ENCODE peak calls at places on chromosomes 11 and 22, in ten cellular contexts. A, M, J, D, W, V, X, Z, O and Q are unnamed samples.

GRCh38 chr11:70026012-70026411 is 52.1 kb upstream of the ANO1 start:
- DNase-seq in A (no peak), M (no peak), J (no peak), D (no peak), W (no peak), V (no peak), X (no peak), Z (no peak), O (no peak), Q (peak)

GRCh38 chr11:109970516-109971183 is 122.5 kb upstream of the ZC3H12C start:
- DNase-seq in A (no peak), M (no peak), J (no peak), D (no peak), W (no peak), V (no peak), X (no peak), Z (no peak), O (no peak), Q (no peak)

GRCh38 chr22:22168190-22168940 is 76.2 kb upstream of the VPREB1 start:
- DNase-seq in A (peak), M (no peak), J (no peak), D (no peak), W (peak), V (no peak), X (no peak), Z (peak), O (peak), Q (no peak)

GRCh38 chr11:46296520-46297448 is 19.3 kb downstream of the CREB3L1 start:
- DNase-seq in A (no peak), M (peak), J (peak), D (peak), W (no peak), V (peak), X (no peak), Z (peak), O (no peak), Q (no peak)

GRCh38 chr11:113014262-113014661 is 53.0 kb downstream of the NCAM1 start:
- DNase-seq in A (no peak), M (no peak), J (peak), D (no peak), W (no peak), V (peak), X (no peak), Z (no peak), O (no peak), Q (no peak)

GRCh38 chr11:60870276-60870675 is 2.9 kb downstream of the ZP1 start:
- DNase-seq in A (no peak), M (no peak), J (no peak), D (peak), W (no peak), V (peak), X (no peak), Z (no peak), O (peak), Q (peak)

GRCh38 chr22:47691152-47691895 is 928.9 kb downstream of the TBC1D22A start:
- DNase-seq in A (no peak), M (no peak), J (no peak), D (no peak), W (no peak), V (no peak), X (no peak), Z (no peak), O (no peak), Q (peak)

GRCh38 chr11:122020902-122021301 is 95.1 kb downstream of the BLID start:
- DNase-seq in A (peak), M (no peak), J (peak), D (no peak), W (no peak), V (no peak), X (no peak), Z (no peak), O (no peak), Q (no peak)

GRCh38 chr11:130166457-130166784 is 6.8 kb downstream of the ST14 start:
- DNase-seq in A (peak), M (peak), J (no peak), D (no peak), W (peak), V (no peak), X (no peak), Z (peak), O (peak), Q (no peak)

GRCh38 chr11:133995066-133995465 is 38.3 kb upstream of the IGSF9B start:
- DNase-seq in A (no peak), M (no peak), J (no peak), D (no peak), W (no peak), V (no peak), X (no peak), Z (no peak), O (no peak), Q (no peak)

GRCh38 chr11:63017306-63017974 is 1.8 kb upstream of the SLC22A8 start:
- DNase-seq in A (no peak), M (no peak), J (no peak), D (no peak), W (no peak), V (peak), X (no peak), Z (no peak), O (no peak), Q (no peak)

GRCh38 chr11:129322941-129323340 is 52.7 kb upstream of the BARX2 start:
- DNase-seq in A (no peak), M (no peak), J (no peak), D (no peak), W (no peak), V (no peak), X (no peak), Z (no peak), O (no peak), Q (no peak)

GRCh38 chr11:65916391-65916790 is 2.5 kb downstream of the C11orf68 start:
- DNase-seq in A (no peak), M (no peak), J (no peak), D (no peak), W (no peak), V (no peak), X (no peak), Z (no peak), O (no peak), Q (no peak)

GRCh38 chr11:58580311-58580710 is 1.4 kb downstream of the ZFP91 start:
- DNase-seq in A (no peak), M (no peak), J (no peak), D (no peak), W (no peak), V (no peak), X (no peak), Z (no peak), O (no peak), Q (no peak)

GRCh38 chr22:29205598-29206371 is at the start of gene EMID1:
- DNase-seq in A (peak), M (peak), J (peak), D (peak), W (no peak), V (peak), X (no peak), Z (peak), O (peak), Q (no peak)

GRCh38 chr11:2572491-2573239 is 127.1 kb downstream of the KCNQ1OT1 start:
- DNase-seq in A (no peak), M (peak), J (no peak), D (peak), W (no peak), V (no peak), X (no peak), Z (no peak), O (no peak), Q (peak)

DNA sequence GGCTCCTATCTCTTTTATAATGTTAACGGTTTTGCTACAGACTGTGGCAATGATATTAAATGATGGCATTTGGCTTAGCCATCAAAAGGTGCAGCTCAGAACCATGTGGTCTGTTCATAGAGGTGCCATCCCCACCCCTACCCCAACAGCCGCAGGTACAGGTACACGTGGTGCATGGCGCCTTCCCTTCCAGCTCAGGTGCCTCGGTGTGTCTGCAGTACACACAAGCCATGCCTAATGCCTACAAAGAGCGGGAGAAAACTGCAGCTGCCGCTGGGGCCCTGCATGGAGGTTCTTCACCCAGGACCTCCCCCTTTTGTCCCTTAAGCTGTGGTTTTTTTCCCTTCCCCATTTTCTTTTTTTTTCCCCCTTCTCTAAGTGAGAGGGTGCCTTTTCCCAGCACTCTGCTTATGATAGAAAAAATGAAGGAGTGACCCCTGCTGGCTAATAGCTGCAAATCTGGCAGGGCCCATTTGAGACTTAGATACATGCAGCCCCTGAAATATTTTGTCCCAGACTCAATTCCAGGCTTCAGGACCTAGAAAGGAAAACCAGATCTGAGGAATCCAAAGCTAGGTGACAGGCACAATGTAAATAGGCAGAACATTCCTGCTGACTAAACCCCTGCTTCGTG is 6.5 kb downstream of the OR52M1 start:
- DNase-seq in A (peak), M (no peak), J (no peak), D (no peak), W (no peak), V (no peak), X (no peak), Z (peak), O (no peak), Q (no peak)
- TF ChIP-seq CTCF in A (peak), M (no peak), J (no peak), D (no peak), W (peak), V (no peak), X (no peak), Z (no peak), O (no peak), Q (no peak)

GRCh38 chr11:64525711-64526110 is 65.3 kb upstream of the SLC22A12 start:
- DNase-seq in A (no peak), M (no peak), J (no peak), D (no peak), W (no peak), V (no peak), X (no peak), Z (no peak), O (no peak), Q (no peak)
- TF ChIP-seq POLR2A in A (no peak), M (no peak), J (no peak), D (no peak), W (no peak), V (no peak), X (no peak), Z (no peak), O (no peak), Q (no peak)

GRCh38 chr11:90639687-90640086 is 416.8 kb upstream of the CHORDC1 start:
- DNase-seq in A (peak), M (no peak), J (no peak), D (no peak), W (no peak), V (no peak), X (no peak), Z (no peak), O (no peak), Q (no peak)
- H3K4me3 ChIP-seq in A (no peak), M (no peak), J (no peak), D (no peak), W (no peak), V (no peak), X (no peak), Z (no peak), O (no peak), Q (no peak)

DNA sequence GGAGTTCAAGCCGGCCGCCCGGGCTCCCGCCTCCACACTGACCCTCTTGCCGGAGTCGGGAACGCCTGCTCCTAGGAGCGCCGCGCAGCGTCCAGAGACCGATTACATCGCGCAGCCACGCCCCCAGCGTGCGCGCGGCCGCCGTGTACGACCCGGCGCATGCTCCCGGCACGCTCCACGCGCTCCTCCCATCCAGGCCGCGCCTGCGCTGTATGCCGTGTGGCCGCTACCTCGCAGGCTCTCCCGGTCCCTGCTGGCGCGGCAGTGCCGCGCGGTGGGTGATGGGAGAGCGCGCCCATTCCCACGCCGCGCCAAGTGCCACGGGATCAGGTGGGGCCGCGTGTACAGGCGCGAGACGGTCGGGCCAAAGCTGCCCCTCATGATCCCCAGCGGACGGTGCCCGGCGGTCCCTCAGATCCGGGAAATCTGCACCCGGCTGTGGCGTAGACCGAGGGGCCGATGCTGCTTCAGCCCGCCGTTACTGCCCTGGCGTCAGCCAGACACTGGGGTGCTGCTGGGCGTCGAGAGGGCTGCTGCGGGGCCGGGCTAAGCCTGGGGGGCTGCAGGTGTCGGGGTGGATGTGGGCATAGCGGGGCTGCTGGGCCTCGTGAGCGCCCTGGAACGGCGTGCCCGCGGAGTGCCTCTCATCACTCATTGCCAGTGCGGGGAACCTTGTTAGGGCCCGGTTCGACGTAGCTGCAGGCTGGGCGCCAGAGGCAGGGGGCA is at the start of the genes GNB1L and RTL10:
- DNase-seq in A (peak), M (peak), J (peak), D (peak), W (peak), V (peak), X (peak), Z (peak), O (peak), Q (peak)
- TF ChIP-seq CTCF in A (no peak), M (no peak), J (no peak), D (peak), W (no peak), V (no peak), X (no peak), Z (peak), O (no peak), Q (no peak)

GRCh38 chr22:33850724-33851123 is 69.6 kb downstream of the LARGE1 start:
- DNase-seq in A (no peak), M (no peak), J (no peak), D (no peak), W (no peak), V (no peak), X (no peak), Z (no peak), O (no peak), Q (no peak)
- TF ChIP-seq POLR2A in A (no peak), M (no peak), J (no peak), D (no peak), W (no peak), V (no peak), X (no peak), Z (no peak), O (no peak), Q (no peak)

DNA sequence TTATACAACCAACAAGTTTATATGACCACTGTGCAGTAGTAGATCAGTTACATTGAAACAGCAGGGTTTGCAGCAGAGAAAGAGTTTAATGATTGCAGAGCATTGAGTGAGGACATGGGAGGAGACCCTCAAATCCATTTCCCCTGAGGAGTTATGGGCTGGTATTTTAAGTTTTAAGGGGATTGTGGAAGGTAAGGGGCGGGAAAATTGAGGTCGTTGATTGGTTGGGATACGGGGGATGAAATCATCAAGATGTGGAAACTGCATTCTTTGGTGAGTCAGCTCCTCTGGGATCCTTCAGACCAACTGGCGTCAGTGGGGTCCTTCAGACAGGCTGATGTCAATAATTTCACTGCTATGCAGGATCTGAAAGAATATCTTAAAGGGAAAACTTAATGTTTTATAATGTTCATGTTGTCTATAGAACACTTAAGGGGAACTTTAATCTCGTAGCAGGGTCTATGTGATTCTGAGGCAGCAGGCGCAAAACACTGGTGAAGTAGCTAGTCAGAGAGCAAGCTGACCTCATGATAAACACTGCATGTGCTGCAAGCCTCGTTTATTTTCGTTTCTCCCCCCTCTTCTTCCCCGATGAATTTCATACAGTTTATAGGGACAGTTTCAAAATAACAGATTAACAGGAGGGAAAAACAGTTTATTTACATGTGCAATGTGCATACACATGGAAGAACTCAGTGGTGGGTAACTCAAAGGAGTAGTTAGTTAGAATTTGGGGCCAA is 17.4 kb upstream of the BACE1-AS start:
- DNase-seq in A (peak), M (peak), J (no peak), D (no peak), W (no peak), V (no peak), X (no peak), Z (peak), O (no peak), Q (no peak)
- H3K4me3 ChIP-seq in A (no peak), M (no peak), J (no peak), D (no peak), W (no peak), V (no peak), X (no peak), Z (no peak), O (no peak), Q (no peak)

GRCh38 chr11:391117-392017 is 2.6 kb upstream of the PKP3 start:
- DNase-seq in A (no peak), M (no peak), J (no peak), D (no peak), W (no peak), V (no peak), X (no peak), Z (no peak), O (no peak), Q (no peak)

GRCh38 chr11:387193-387793 is 6.7 kb upstream of the PKP3 start:
- DNase-seq in A (no peak), M (no peak), J (no peak), D (no peak), W (no peak), V (no peak), X (no peak), Z (no peak), O (no peak), Q (no peak)

GRCh38 chr11:393219-394033 is 583 bp upstream of the PKP3 start:
- DNase-seq in A (peak), M (peak), J (no peak), D (no peak), W (peak), V (no peak), X (no peak), Z (peak), O (peak), Q (no peak)

GRCh38 chr11:392102-392777 is 1.8 kb upstream of the PKP3 start:
- DNase-seq in A (no peak), M (no peak), J (no peak), D (no peak), W (no peak), V (no peak), X (no peak), Z (no peak), O (no peak), Q (no peak)

DNA sequence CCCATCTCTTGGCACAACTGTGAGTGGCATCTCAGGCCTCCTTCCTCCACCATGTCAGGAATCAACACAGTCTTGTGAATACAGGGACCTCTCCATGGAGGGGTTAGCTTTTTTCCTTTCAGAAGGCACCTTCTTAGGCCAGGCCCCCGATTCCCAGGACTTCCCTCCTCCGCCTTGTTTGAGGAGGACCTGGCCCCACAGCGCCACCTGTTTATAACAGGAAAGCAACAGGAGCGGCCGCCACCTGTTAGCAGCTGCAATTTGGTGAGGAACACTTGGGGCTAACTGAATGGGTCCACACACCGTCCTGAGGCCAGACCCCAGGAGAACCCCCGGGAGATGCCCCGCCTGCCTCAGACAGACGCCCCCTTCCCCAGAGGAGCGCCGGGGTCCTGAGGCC is 3.8 kb upstream of the PKP3 start:
- DNase-seq in A (no peak), M (no peak), J (no peak), D (no peak), W (peak), V (no peak), X (no peak), Z (no peak), O (peak), Q (no peak)
- TF ChIP-seq CTCF in A (no peak), M (no peak), J (no peak), D (no peak), W (peak), V (no peak), X (no peak), Z (peak), O (no peak), Q (no peak)

GRCh38 chr11:32034680-32035079 is 56.2 kb upstream of the RCN1 start:
- DNase-seq in A (no peak), M (no peak), J (no peak), D (no peak), W (no peak), V (no peak), X (no peak), Z (no peak), O (no peak), Q (no peak)
- TF ChIP-seq POLR2A in A (no peak), M (no peak), J (no peak), D (no peak), W (no peak), V (no peak), X (no peak), Z (no peak), O (no peak), Q (no peak)